ENCODE peak calls at places on chromosome 11, in seven cellular contexts. L, F, E, D, A, X and P are unnamed samples.

GRCh38 chr11:85076535-85077330 is 550.4 kb downstream of the DLG2 start:
- DNase-seq in L (no peak), F (no peak), E (no peak), D (no peak), A (no peak), X (no peak), P (no peak)

GRCh38 chr11:111917788-111918187 is 925 bp upstream of the C11orf52 start:
- DNase-seq in L (no peak), F (no peak), E (no peak), D (no peak), A (no peak), X (no peak), P (no peak)

GRCh38 chr11:95239871-95240648 is 9.1 kb upstream of the SESN3 start:
- DNase-seq in L (no peak), F (no peak), E (no peak), D (no peak), A (no peak), X (no peak), P (no peak)

GRCh38 chr11:130208241-130209127 is 48.9 kb downstream of the ST14 start:
- DNase-seq in L (no peak), F (no peak), E (no peak), D (no peak), A (no peak), X (no peak), P (no peak)

GRCh38 chr11:46216040-46216764 is 61.3 kb upstream of the CREB3L1 start:
- DNase-seq in L (no peak), F (no peak), E (peak; percentile 41), D (no peak), A (no peak), X (no peak), P (no peak)

GRCh38 chr11:2581931-2582435 is 117.8 kb downstream of the KCNQ1OT1 start:
- DNase-seq in L (peak; percentile 30), F (no peak), E (no peak), D (no peak), A (no peak), X (no peak), P (no peak)

GRCh38 chr11:45289369-45289768 is 3.2 kb upstream of the SYT13 start:
- DNase-seq in L (no peak), F (no peak), E (peak; percentile 56), D (no peak), A (no peak), X (no peak), P (no peak)

GRCh38 chr11:23932485-23932898 is 564.4 kb upstream of the LUZP2 start:
- DNase-seq in L (no peak), F (no peak), E (peak; percentile 63), D (no peak), A (no peak), X (no peak), P (no peak)

GRCh38 chr11:44614281-44614680 is 48.8 kb downstream of the CD82 start:
- DNase-seq in L (peak; percentile 20), F (no peak), E (no peak), D (no peak), A (no peak), X (no peak), P (peak; percentile 24)

GRCh38 chr11:117607449-117607848 is 189.6 kb downstream of the DSCAML1 start:
- DNase-seq in L (no peak), F (no peak), E (no peak), D (no peak), A (no peak), X (no peak), P (no peak)

GRCh38 chr11:14973621-14974020 is 1.5 kb upstream of the CALCA start:
- DNase-seq in L (peak; percentile 45), F (peak; percentile 61), E (peak; percentile 36), D (no peak), A (no peak), X (peak; percentile 47), P (peak; percentile 61)